ENCODE peak calls at places on chromosomes 2 and 18, in four cellular contexts. One of them, this sample, is unnamed. For H3K4me1, the result is how much of the 10 kb centered on the place peaks cover.

GRCh38 chr2:71974846-71975245 is 172.8 kb downstream of the CYP26B1 start:
- DNase-seq in Peyer's patch: no peak
- DNase-seq in uterus: no peak
- DNase-seq in A549: no peak
- DNase-seq in this sample: no peak

GRCh38 chr2:237441605-237442004 is 27.6 kb upstream of the COL6A3 start:
- DNase-seq in uterus: peak
- DNase-seq in Peyer's patch: no peak
- DNase-seq in A549: no peak
- DNase-seq in this sample: no peak

GRCh38 chr2:62631160-62632085 is 74.1 kb upstream of the EHBP1 start:
- DNase-seq in Peyer's patch: no peak
- DNase-seq in uterus: no peak
- DNase-seq in A549: no peak
- DNase-seq in this sample: no peak

GRCh38 chr2:103448416-103448815 is 686.6 kb downstream of the TMEM182 start:
- DNase-seq in Peyer's patch: no peak
- DNase-seq in uterus: no peak
- DNase-seq in A549: no peak
- DNase-seq in this sample: no peak

GRCh38 chr2:12719400-12720104 is 2.8 kb downstream of the TRIB2 start:
- DNase-seq in A549: no peak
- DNase-seq in uterus: no peak
- DNase-seq in Peyer's patch: no peak
- DNase-seq in this sample: no peak

GRCh38 chr2:121999273-121999672 is 243.8 kb downstream of the TSN start:
- DNase-seq in uterus: no peak
- DNase-seq in A549: no peak
- DNase-seq in Peyer's patch: no peak
- DNase-seq in this sample: no peak

GRCh38 chr18:30920757-30921156 is 121.8 kb downstream of the DSC3 start:
- DNase-seq in Peyer's patch: no peak
- DNase-seq in A549: no peak
- DNase-seq in uterus: no peak
- DNase-seq in this sample: no peak

GRCh38 chr2:218465987-218466633 is 47.2 kb downstream of the VIL1 start:
- DNase-seq in Peyer's patch: no peak
- DNase-seq in A549: peak
- DNase-seq in uterus: no peak
- DNase-seq in this sample: no peak

GRCh38 chr18:44679912-44680270 is 797 bp upstream of the SETBP1 start:
- DNase-seq in A549: peak
- DNase-seq in uterus: peak
- DNase-seq in Peyer's patch: peak
- DNase-seq in this sample: peak

GRCh38 chr18:9690418-9691178 is 17.5 kb upstream of the RAB31 start:
- DNase-seq in A549: no peak
- DNase-seq in uterus: no peak
- DNase-seq in Peyer's patch: no peak
- DNase-seq in this sample: no peak

GRCh38 chr2:1414121-1414520 is 858 bp downstream of the TPO start:
- DNase-seq in A549: no peak
- DNase-seq in uterus: no peak
- DNase-seq in Peyer's patch: no peak
- DNase-seq in this sample: no peak

GRCh38 chr2:138712212-138712979 is 67.8 kb downstream of the NXPH2 start:
- DNase-seq in Peyer's patch: no peak
- DNase-seq in A549: no peak
- DNase-seq in uterus: no peak
- DNase-seq in this sample: no peak

GRCh38 chr2:41947701-41948396 is 100.0 kb upstream of the PKDCC start:
- DNase-seq in uterus: peak
- DNase-seq in A549: no peak
- DNase-seq in Peyer's patch: no peak
- DNase-seq in this sample: peak

GRCh38 chr2:43059183-43059897 is 167.1 kb downstream of the ZFP36L2 start:
- DNase-seq in Peyer's patch: peak
- DNase-seq in uterus: peak
- DNase-seq in A549: no peak
- DNase-seq in this sample: peak

GRCh38 chr2:98730053-98730850 is 680 bp downstream of the MGAT4A start:
- DNase-seq in Peyer's patch: peak
- DNase-seq in uterus: peak
- DNase-seq in A549: peak
- DNase-seq in this sample: peak

DNA sequence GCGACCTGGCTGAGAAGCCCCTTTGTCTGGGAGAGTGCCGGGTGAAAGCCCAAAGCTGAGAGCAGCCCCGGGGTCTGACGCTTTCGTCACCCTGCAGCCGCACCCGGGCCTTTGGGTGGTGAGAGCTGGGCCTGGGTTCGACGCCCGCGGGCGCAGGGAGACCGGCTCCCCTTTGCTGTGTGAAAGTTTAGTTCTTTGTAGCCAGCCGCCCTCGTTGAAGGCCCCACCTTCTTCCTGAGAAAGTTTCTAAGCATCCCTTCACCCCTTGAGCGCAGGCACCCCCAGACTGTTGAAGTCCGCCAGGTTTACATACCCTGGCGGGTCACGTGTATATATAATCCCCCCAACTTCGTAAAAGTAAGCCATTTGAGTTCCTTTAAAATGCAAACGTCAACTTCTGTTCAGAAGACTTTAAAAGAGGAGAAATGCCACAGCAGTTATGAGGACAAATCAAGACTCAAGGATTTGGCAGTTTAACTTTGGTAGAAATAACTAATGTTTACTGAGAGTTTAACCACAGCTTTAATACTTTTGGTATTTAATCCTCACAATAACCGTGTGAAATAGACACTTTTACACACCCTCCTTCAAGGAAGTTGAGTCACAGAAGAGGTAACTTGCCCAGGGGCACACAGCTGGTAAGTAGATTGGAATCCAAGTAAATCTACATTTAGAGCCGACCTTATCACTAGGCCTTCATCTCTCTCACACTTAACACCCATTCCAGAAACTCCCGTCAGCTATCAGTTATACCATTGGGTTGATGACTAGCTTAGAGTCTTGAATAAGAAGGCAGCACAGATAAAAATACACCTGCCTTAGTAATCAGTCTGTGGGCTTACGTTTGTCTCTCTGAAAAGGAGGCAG is 1.1 kb upstream of the MBOAT2 start:
- DNase-seq in A549: no peak
- DNase-seq in uterus: no peak
- DNase-seq in Peyer's patch: no peak
- DNase-seq in this sample: no peak
- H3K27ac ChIP-seq in A549: peak
- H3K27ac ChIP-seq in uterus: peak
- H3K27ac ChIP-seq in Peyer's patch: peak
- H3K27ac ChIP-seq in this sample: peak

GRCh38 chr2:130827502-130828251 is 9.0 kb upstream of the ARHGEF4 start:
- DNase-seq in uterus: no peak
- DNase-seq in Peyer's patch: no peak
- DNase-seq in A549: no peak
- DNase-seq in this sample: no peak
- H3K4me1 ChIP-seq in uterus: under half
- H3K4me1 ChIP-seq in Peyer's patch: under half
- H3K4me1 ChIP-seq in A549: under half
- H3K4me1 ChIP-seq in this sample: under half

GRCh38 chr2:73292316-73292905 is 937 bp downstream of the EGR4 start:
- DNase-seq in Peyer's patch: no peak
- DNase-seq in A549: no peak
- DNase-seq in uterus: no peak
- DNase-seq in this sample: no peak
- H3K4me3 ChIP-seq in Peyer's patch: no peak
- H3K4me3 ChIP-seq in A549: peak
- H3K4me3 ChIP-seq in uterus: no peak
- H3K4me3 ChIP-seq in this sample: no peak

GRCh38 chr2:112626604-112627059 is 19.1 kb upstream of the SLC20A1 start:
- DNase-seq in Peyer's patch: peak
- DNase-seq in A549: peak
- DNase-seq in uterus: peak
- DNase-seq in this sample: peak
- H3K27ac ChIP-seq in Peyer's patch: peak
- H3K27ac ChIP-seq in A549: peak
- H3K27ac ChIP-seq in uterus: peak
- H3K27ac ChIP-seq in this sample: peak

GRCh38 chr2:55107428-55107827 is 57.2 kb upstream of the RTN4 start:
- DNase-seq in uterus: no peak
- DNase-seq in A549: peak
- DNase-seq in Peyer's patch: no peak
- DNase-seq in this sample: no peak
- H3K4me1 ChIP-seq in uterus: under half
- H3K4me1 ChIP-seq in A549: half or more
- H3K4me1 ChIP-seq in Peyer's patch: under half
- H3K4me1 ChIP-seq in this sample: under half

DNA sequence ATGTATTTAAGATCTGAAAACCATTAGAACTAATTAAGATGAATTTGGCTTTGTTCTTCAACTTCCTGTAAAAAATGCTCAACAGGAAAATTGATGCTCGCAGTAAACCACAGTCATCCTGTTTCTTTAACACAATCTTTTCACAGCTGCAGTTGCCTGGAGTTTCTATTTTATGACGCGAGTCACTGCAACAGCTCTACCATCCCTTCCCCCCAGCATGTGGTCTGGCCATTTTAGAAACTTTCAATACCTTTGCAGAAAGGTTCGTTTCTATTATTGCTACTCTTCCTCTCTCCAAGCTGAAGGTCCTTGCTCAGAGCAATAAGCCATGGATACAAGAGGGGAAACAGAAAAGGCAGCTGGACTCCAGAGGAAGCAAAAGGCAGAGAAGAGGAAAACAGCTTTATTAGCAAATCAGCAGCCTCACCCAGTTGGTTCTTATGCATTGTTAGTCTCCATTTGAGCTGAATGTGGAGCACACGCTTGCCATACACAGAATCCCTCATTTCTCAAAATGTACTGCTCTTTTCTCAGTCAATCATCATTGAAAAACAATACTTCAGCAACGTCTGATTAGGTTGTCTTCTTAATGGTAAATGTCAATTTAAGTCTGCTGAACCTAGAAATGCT is 3.9 kb downstream of the WIPF1 start:
- DNase-seq in A549: no peak
- DNase-seq in Peyer's patch: peak
- DNase-seq in uterus: no peak
- DNase-seq in this sample: no peak
- H3K4me3 ChIP-seq in A549: no peak
- H3K4me3 ChIP-seq in Peyer's patch: peak
- H3K4me3 ChIP-seq in uterus: no peak
- H3K4me3 ChIP-seq in this sample: peak

GRCh38 chr2:85703329-85703728 is 9.2 kb downstream of the GNLY start:
- DNase-seq in uterus: no peak
- DNase-seq in A549: no peak
- DNase-seq in Peyer's patch: no peak
- DNase-seq in this sample: no peak

GRCh38 chr2:85704800-85705679 is 10.9 kb downstream of the GNLY start:
- DNase-seq in Peyer's patch: no peak
- DNase-seq in A549: no peak
- DNase-seq in uterus: no peak
- DNase-seq in this sample: no peak

GRCh38 chr2:85704038-85704437 is 9.9 kb downstream of the GNLY start:
- DNase-seq in Peyer's patch: no peak
- DNase-seq in uterus: no peak
- DNase-seq in A549: no peak
- DNase-seq in this sample: no peak

GRCh38 chr2:85699325-85699724 is 5.2 kb downstream of the GNLY start:
- DNase-seq in uterus: no peak
- DNase-seq in Peyer's patch: no peak
- DNase-seq in A549: peak
- DNase-seq in this sample: no peak

GRCh38 chr2:85702172-85702571 is 8.0 kb downstream of the GNLY start:
- DNase-seq in Peyer's patch: no peak
- DNase-seq in uterus: no peak
- DNase-seq in A549: no peak
- DNase-seq in this sample: no peak
- H3K27ac ChIP-seq in Peyer's patch: no peak
- H3K27ac ChIP-seq in uterus: no peak
- H3K27ac ChIP-seq in A549: peak
- H3K27ac ChIP-seq in this sample: no peak

DNA sequence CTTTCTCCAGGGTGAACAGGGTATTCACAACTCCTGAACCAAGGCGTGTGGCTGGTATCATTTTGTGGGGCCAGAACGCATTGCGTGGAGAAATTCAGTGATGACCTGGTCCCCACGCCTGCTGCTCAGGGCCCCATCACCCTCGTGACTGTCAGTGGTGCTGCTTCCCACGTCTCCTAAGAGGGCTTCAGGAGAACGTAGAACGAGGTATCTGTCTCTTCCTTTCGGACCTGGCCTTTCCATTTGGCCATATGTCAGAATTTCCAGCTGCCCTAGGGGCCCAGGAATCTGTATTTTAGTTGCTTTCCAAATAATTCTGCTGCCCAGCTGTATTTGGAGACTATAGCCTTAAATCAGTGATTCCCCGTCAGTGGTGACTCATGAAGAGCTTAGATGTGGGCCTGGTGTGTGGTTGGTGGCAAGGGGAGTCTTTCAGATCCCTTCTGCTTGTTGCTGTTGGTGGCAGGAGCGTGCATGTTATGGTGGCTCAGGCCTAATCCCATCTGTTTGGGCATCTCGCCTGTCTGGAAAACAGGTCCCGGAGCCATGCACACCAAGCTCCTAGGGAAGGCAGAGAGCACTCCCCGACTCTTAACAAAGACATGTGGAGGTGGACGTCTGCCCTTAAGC is 56.4 kb downstream of the NPAS2 start:
- DNase-seq in A549: no peak
- DNase-seq in uterus: no peak
- DNase-seq in Peyer's patch: no peak
- DNase-seq in this sample: no peak
- H3K4me1 ChIP-seq in A549: under half
- H3K4me1 ChIP-seq in uterus: under half
- H3K4me1 ChIP-seq in Peyer's patch: under half
- H3K4me1 ChIP-seq in this sample: under half

GRCh38 chr18:77067315-77068061 is 65.1 kb downstream of the MBP start:
- DNase-seq in Peyer's patch: peak
- DNase-seq in uterus: peak
- DNase-seq in A549: peak
- DNase-seq in this sample: peak
- H3K4me3 ChIP-seq in Peyer's patch: no peak
- H3K4me3 ChIP-seq in uterus: no peak
- H3K4me3 ChIP-seq in A549: no peak
- H3K4me3 ChIP-seq in this sample: no peak